ENCODE peak calls at places on chromosomes 4 and X, in eight cellular contexts. E, Q, F, W, K, Z, L and M are unnamed samples.
A peak's percentile ranks its signal among the peaks of the same experiment; 100 is the strongest.

GRCh38 chrX:134294548-134294947 is 57.6 kb downstream of the CCDC160 start:
- DNase-seq in Z (peak; percentile 1), L (no peak), F (no peak), W (no peak), Q (no peak), E (no peak), K (no peak), M (no peak)

GRCh38 chr4:111136438-111136837 is 513.6 kb upstream of the PITX2 start:
- DNase-seq in F (peak; percentile 21), W (no peak), Z (peak; percentile 39), E (no peak), Q (no peak), K (no peak), L (no peak), M (no peak)

GRCh38 chrX:115229337-115229991 is 4.4 kb downstream of the LRCH2 start:
- DNase-seq in K (no peak), W (no peak), Q (no peak), L (no peak), E (no peak), F (no peak), Z (no peak), M (no peak)

GRCh38 chr4:102569200-102569599 is 68.0 kb downstream of the NFKB1 start:
- DNase-seq in F (no peak), W (no peak), L (no peak), Q (no peak), K (no peak), E (no peak), Z (no peak), M (no peak)

GRCh38 chr4:153452661-153453378 is 13.3 kb upstream of the TMEM131L start:
- DNase-seq in K (no peak), L (no peak), E (no peak), Z (no peak), Q (no peak), F (no peak), W (no peak), M (no peak)

GRCh38 chr4:30258949-30259348 is 461.2 kb upstream of the PCDH7 start:
- DNase-seq in Q (no peak), F (no peak), L (no peak), K (no peak), E (no peak), W (no peak), Z (no peak), M (no peak)

GRCh38 chr4:119103263-119103662 is 32.4 kb upstream of the MYOZ2 start:
- DNase-seq in Q (peak; percentile 36), W (no peak), L (peak; percentile 34), K (peak; percentile 46), F (peak; percentile 98), E (no peak), Z (peak; percentile 94), M (no peak)

GRCh38 chr4:113825272-113825671 is 63.7 kb upstream of the CAMK2D start:
- DNase-seq in K (no peak), F (no peak), Q (no peak), W (no peak), Z (no peak), L (no peak), E (no peak), M (no peak)

GRCh38 chr4:113289736-113290135 is 240.3 kb downstream of the ANK2 start:
- DNase-seq in L (no peak), W (no peak), K (no peak), F (no peak), E (no peak), Z (no peak), Q (no peak), M (no peak)

GRCh38 chrX:64894454-64895038 is 81.7 kb downstream of the ZC4H2 start:
- DNase-seq in W (no peak), E (peak; percentile 2), F (no peak), L (no peak), Q (peak; percentile 60), K (no peak), Z (peak; percentile 33), M (no peak)

GRCh38 chr4:38177792-38178665 is 217.8 kb downstream of the PTTG2 start:
- DNase-seq in K (no peak), E (no peak), L (peak; percentile 91), Q (peak; percentile 68), Z (no peak), W (no peak), F (no peak), M (no peak)

GRCh38 chr4:166501941-166502382 is 628.9 kb downstream of the TLL1 start:
- DNase-seq in K (no peak), E (no peak), Q (no peak), Z (peak; percentile 26), W (no peak), F (no peak), L (no peak), M (no peak)

GRCh38 chr4:101009471-101009870 is 337.9 kb downstream of the PPP3CA start:
- DNase-seq in L (no peak), E (no peak), Z (peak; percentile 4), W (no peak), F (no peak), Q (no peak), K (no peak), M (no peak)

GRCh38 chr4:16583764-16584163 is 314.7 kb downstream of the LDB2 start:
- DNase-seq in F (no peak), Z (no peak), Q (no peak), W (no peak), K (no peak), L (no peak), E (no peak), M (no peak)

GRCh38 chr4:109801895-109802319 is at the start of gene CFI:
- DNase-seq in Z (peak; percentile 67), L (no peak), F (peak; percentile 22), K (no peak), Q (no peak), E (no peak), W (no peak), M (no peak)

GRCh38 chr4:105061136-105061696 is 85.5 kb upstream of the TET2 start:
- DNase-seq in Z (peak; percentile 3), K (no peak), Q (peak; percentile 25), F (no peak), E (no peak), L (no peak), W (peak; percentile 4), M (no peak)

GRCh38 chr4:139798456-139798855 is 132.8 kb downstream of the MGST2 start:
- DNase-seq in E (no peak), Z (no peak), W (no peak), Q (no peak), F (no peak), L (no peak), K (no peak), M (no peak)

GRCh38 chr4:4254666-4255065 is 6.6 kb upstream of the TMEM128 start:
- DNase-seq in L (no peak), W (no peak), Q (no peak), Z (no peak), F (no peak), K (no peak), E (peak; percentile 78), M (peak; percentile 47)

GRCh38 chr4:97585274-97585673 is 558.0 kb downstream of the STPG2 start:
- DNase-seq in E (no peak), Z (no peak), K (no peak), F (no peak), Q (no peak), L (no peak), W (no peak), M (no peak)

GRCh38 chr4:74284074-74284473 is 24.2 kb upstream of the EPGN start:
- DNase-seq in E (no peak), W (no peak), Q (no peak), F (peak; percentile 68), K (no peak), Z (peak; percentile 74), L (no peak), M (no peak)

GRCh38 chr4:35358001-35358584 is 886.2 kb downstream of the ARAP2 start:
- DNase-seq in K (no peak), W (no peak), Q (no peak), Z (no peak), L (no peak), E (no peak), F (no peak), M (no peak)

GRCh38 chr4:41693629-41694028 is 54.9 kb downstream of the PHOX2B start:
- DNase-seq in F (no peak), Q (no peak), Z (peak; percentile 49), E (no peak), K (no peak), L (no peak), W (no peak), M (no peak)

GRCh38 chr4:72629540-72629939 is 60.5 kb upstream of the ADAMTS3 start:
- DNase-seq in E (no peak), F (no peak), L (no peak), Q (no peak), W (no peak), Z (peak; percentile 37), K (no peak), M (no peak)

GRCh38 chr4:73870778-73871177 is 1.6 kb downstream of the CXCL1 start:
- DNase-seq in F (no peak), E (no peak), Q (no peak), Z (peak; percentile 20), L (no peak), W (no peak), K (no peak), M (no peak)

GRCh38 chr4:41538017-41538733 is at the start of gene LIMCH1:
- DNase-seq in Z (no peak), Q (no peak), F (peak; percentile 19), W (no peak), L (peak; percentile 81), E (no peak), K (no peak), M (no peak)

GRCh38 chrX:84729809-84730208 is 227.6 kb upstream of the HDX start:
- DNase-seq in F (peak; percentile 4), K (no peak), L (no peak), Q (no peak), Z (peak; percentile 12), W (no peak), E (no peak), M (peak; percentile 1)

GRCh38 chr4:96649536-96649935 is 809.6 kb downstream of the PDHA2 start:
- DNase-seq in W (no peak), Q (no peak), Z (peak; percentile 2), K (no peak), E (no peak), L (no peak), F (no peak), M (no peak)

GRCh38 chr4:39908284-39908683 is 69.4 kb downstream of the PDS5A start:
- DNase-seq in F (no peak), K (no peak), W (no peak), Q (no peak), E (no peak), L (no peak), Z (peak; percentile 19), M (no peak)

GRCh38 chr4:135227842-135228241 is 1026.3 kb upstream of the PABPC4L start:
- DNase-seq in E (no peak), W (no peak), K (no peak), Z (no peak), L (no peak), F (no peak), Q (no peak), M (no peak)

GRCh38 chr4:17128268-17128667 is 229.8 kb upstream of the LDB2 start:
- DNase-seq in K (no peak), F (peak; percentile 58), Z (no peak), L (no peak), E (no peak), W (no peak), Q (no peak), M (no peak)

GRCh38 chrX:17183566-17183965 is 191.4 kb upstream of the NHS start:
- DNase-seq in Z (no peak), Q (no peak), K (no peak), L (no peak), E (no peak), W (no peak), F (no peak), M (no peak)

GRCh38 chrX:122188751-122189150 is 995.3 kb upstream of the GRIA3 start:
- DNase-seq in W (no peak), F (no peak), Z (no peak), K (no peak), Q (no peak), L (no peak), E (no peak), M (no peak)

GRCh38 chr4:629916-630641 is 4.7 kb downstream of the PDE6B start:
- DNase-seq in L (peak; percentile 11), K (no peak), Z (no peak), Q (no peak), W (no peak), E (no peak), F (no peak), M (peak; percentile 37)

GRCh38 chrX:131792356-131792749 is 230.7 kb upstream of the STK26 start:
- DNase-seq in K (peak; percentile 94), E (peak; percentile 83), Q (peak; percentile 94), W (no peak), F (no peak), Z (no peak), L (no peak), M (peak; percentile 46)